ENCODE peak calls at places on chromosomes 6 and 20, in seven cellular contexts. R is upper lobe of left lung, V is breast epithelium, D is ovary, M is adrenal gland, Z is H1, H is NB4. Y is an unnamed sample.
A peak's percentile ranks its signal among the peaks of the same experiment; 100 is the strongest.

GRCh38 chr20:37670426-37670825 is 23.4 kb upstream of the CTNNBL1 start:
- DNase-seq in M (peak; percentile 47), H (no peak), R (no peak), D (no peak), Z (no peak), V (no peak), Y (no peak)

GRCh38 chr20:25338112-25339023 is 52.3 kb downstream of the ABHD12 start:
- DNase-seq in H (no peak), Z (no peak), V (no peak), M (no peak), D (no peak), R (no peak), Y (no peak)

GRCh38 chr6:111517965-111518364 is 34.9 kb upstream of the REV3L start:
- DNase-seq in V (no peak), H (no peak), Z (no peak), D (no peak), R (no peak), M (no peak), Y (no peak)

GRCh38 chr6:95266537-95267258 is 310.6 kb upstream of the MANEA start:
- DNase-seq in R (no peak), Z (no peak), M (no peak), V (no peak), D (no peak), H (no peak), Y (no peak)

GRCh38 chr6:12291083-12291784 is 1.1 kb downstream of the EDN1 start:
- DNase-seq in R (no peak), M (no peak), H (no peak), D (no peak), V (no peak), Z (no peak), Y (no peak)

GRCh38 chr6:52512199-52512598 is 64.7 kb downstream of the TRAM2 start:
- DNase-seq in Z (no peak), R (no peak), H (no peak), V (no peak), M (peak; percentile 69), D (peak; percentile 74), Y (peak; percentile 67)

GRCh38 chr20:23659989-23660837 is 22.5 kb upstream of the CST3 start:
- DNase-seq in R (no peak), Z (no peak), D (no peak), H (no peak), V (no peak), M (no peak), Y (peak; percentile 54)

GRCh38 chr20:36957875-36958667 is 6.6 kb upstream of the SAMHD1 start:
- DNase-seq in R (peak; percentile 55), D (no peak), Z (no peak), V (no peak), H (peak; percentile 97), M (peak; percentile 46), Y (no peak)

GRCh38 chr6:15464211-15464725 is 198.6 kb downstream of the DTNBP1 start:
- DNase-seq in Z (peak; percentile 25), R (no peak), V (no peak), M (no peak), D (no peak), H (peak; percentile 66), Y (peak; percentile 36)

GRCh38 chr20:23200914-23201313 is 114.8 kb upstream of the CD93 start:
- DNase-seq in M (peak; percentile 34), Z (peak; percentile 34), R (peak; percentile 65), H (peak; percentile 44), D (no peak), V (no peak), Y (no peak)

GRCh38 chr6:11381801-11382513 is 149.5 kb upstream of the NEDD9 start:
- DNase-seq in R (peak; percentile 75), M (peak; percentile 25), Z (no peak), V (no peak), H (peak; percentile 20), D (no peak), Y (peak; percentile 31)

GRCh38 chr6:47603995-47604394 is 94.4 kb upstream of the ADGRF4 start:
- DNase-seq in R (peak; percentile 31), H (no peak), V (no peak), Z (no peak), D (no peak), M (no peak), Y (no peak)

GRCh38 chr20:48733296-48733790 is 94.5 kb downstream of the PREX1 start:
- DNase-seq in M (no peak), R (no peak), D (no peak), Z (no peak), H (peak; percentile 56), V (no peak), Y (no peak)

GRCh38 chr6:146984251-146984924 is 219.8 kb upstream of the STXBP5 start:
- DNase-seq in H (no peak), D (no peak), Z (no peak), V (no peak), M (no peak), R (no peak), Y (no peak)

GRCh38 chr6:125191916-125192609 is 38.5 kb downstream of the TPD52L1 start:
- DNase-seq in M (peak; percentile 76), H (peak; percentile 77), V (peak; percentile 56), Z (peak; percentile 66), R (peak; percentile 76), D (peak; percentile 64), Y (peak; percentile 19)

GRCh38 chr6:37182736-37183590 is 13.0 kb downstream of the PIM1 start:
- DNase-seq in R (peak; percentile 79), V (no peak), H (peak; percentile 99), Z (no peak), M (peak; percentile 64), D (no peak), Y (no peak)

GRCh38 chr6:39313526-39314272 is 520 bp downstream of the KCNK17 start:
- DNase-seq in D (no peak), H (no peak), Z (no peak), M (no peak), R (no peak), V (no peak), Y (no peak)

GRCh38 chr6:166330612-166331011 is 11.7 kb downstream of the SFT2D1 start:
- DNase-seq in R (no peak), D (no peak), H (no peak), Z (peak; percentile 79), M (no peak), V (no peak), Y (no peak)

GRCh38 chr6:128491041-128491642 is 29.3 kb downstream of the PTPRK start:
- DNase-seq in H (no peak), Z (no peak), M (no peak), V (peak; percentile 54), D (no peak), R (no peak), Y (no peak)

GRCh38 chr6:128482642-128483041 is 37.8 kb downstream of the PTPRK start:
- DNase-seq in Z (no peak), V (no peak), R (no peak), M (no peak), H (no peak), D (no peak), Y (no peak)

GRCh38 chr6:128483472-128484135 is 36.8 kb downstream of the PTPRK start:
- DNase-seq in R (no peak), H (no peak), V (no peak), Z (no peak), M (no peak), D (no peak), Y (no peak)

GRCh38 chr6:128487746-128488145 is 32.7 kb downstream of the PTPRK start:
- DNase-seq in M (no peak), H (no peak), R (no peak), D (no peak), Z (no peak), V (no peak), Y (no peak)

GRCh38 chr6:128487055-128487454 is 33.3 kb downstream of the PTPRK start:
- DNase-seq in R (no peak), H (no peak), Z (no peak), V (no peak), M (no peak), D (no peak), Y (no peak)
- TF ChIP-seq CTCF in R (no peak), H (no peak), Z (peak; percentile 30), V (no peak), M (no peak), D (no peak), Y (no peak)

DNA sequence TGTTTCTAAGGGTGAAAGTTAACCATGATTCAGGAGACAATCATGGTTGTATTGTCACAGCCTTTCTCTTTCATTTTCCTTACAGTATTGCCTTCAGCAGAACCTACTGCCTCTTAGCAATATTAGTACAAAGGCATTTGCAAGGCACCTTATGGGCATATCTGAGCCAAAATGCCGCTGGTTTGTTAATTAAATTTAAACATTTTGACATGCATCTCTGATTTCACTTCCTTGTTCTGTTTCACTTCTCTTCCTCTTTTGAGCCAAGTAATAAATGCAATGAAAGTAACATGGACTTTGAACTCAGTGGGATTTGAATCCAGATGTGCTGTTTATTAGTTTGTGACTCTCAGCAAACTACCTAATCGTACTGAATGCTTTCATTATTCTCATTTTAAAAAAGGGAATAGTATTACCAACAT is 467.4 kb upstream of the CITED2 start:
- DNase-seq in D (no peak), V (no peak), R (no peak), Z (no peak), M (no peak), H (peak; percentile 68), Y (no peak)
- H3K4me3 ChIP-seq in D (no peak overlapping the region), V (no peak overlapping the region), R (no peak overlapping the region), Z (no peak overlapping the region), M (no peak overlapping the region), H (no peak overlapping the region), Y (no peak overlapping the region)

DNA sequence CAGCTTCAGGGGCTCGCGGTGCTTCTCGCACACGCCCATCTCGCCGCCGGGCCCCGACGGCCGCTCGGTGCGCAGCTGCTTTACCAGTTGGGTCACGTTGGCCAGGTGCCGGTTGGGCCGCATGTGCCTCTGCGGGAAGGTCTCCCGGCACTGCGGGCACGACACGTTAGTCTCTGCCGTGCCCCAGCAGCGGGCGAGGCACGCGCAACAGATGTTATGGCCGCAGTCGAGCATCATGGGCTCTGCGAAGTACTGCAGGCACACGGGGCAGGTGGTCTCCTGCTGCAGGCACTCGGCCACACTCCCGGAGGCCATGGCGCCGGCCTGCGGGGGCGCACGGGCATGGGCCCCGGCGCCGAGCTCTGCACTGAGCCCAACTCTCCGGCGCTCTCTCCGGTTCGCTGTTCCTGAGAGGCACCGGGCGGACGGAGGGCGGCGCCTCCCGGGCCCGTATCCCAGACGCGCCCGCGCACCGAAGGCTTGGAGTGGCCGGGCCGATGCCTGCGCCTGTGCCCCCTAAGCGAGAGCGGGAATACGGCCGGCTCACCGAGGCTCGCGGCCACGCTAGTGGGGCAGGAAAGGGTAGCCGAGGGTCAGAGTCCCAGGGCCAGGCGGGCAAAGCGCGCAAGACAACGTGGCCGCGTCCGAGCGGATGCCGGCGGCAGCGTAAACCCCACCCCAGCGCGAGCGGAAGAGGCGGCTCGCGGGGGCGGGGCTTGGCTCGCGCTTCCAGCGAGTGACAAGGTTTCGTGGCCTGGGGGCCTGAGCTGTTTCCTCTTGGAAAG is at the start of gene TRIM27:
- DNase-seq in H (peak; percentile 96), M (peak; percentile 90), V (peak; percentile 81), Z (peak; percentile 63), D (peak; percentile 88), R (peak; percentile 93), Y (peak; percentile 81)
- TF ChIP-seq POLR2A in H (peak; percentile 93), M (peak; percentile 86), V (peak; percentile 87), Z (peak; percentile 84), D (peak; percentile 79), R (peak; percentile 76), Y (peak; percentile 84)

DNA sequence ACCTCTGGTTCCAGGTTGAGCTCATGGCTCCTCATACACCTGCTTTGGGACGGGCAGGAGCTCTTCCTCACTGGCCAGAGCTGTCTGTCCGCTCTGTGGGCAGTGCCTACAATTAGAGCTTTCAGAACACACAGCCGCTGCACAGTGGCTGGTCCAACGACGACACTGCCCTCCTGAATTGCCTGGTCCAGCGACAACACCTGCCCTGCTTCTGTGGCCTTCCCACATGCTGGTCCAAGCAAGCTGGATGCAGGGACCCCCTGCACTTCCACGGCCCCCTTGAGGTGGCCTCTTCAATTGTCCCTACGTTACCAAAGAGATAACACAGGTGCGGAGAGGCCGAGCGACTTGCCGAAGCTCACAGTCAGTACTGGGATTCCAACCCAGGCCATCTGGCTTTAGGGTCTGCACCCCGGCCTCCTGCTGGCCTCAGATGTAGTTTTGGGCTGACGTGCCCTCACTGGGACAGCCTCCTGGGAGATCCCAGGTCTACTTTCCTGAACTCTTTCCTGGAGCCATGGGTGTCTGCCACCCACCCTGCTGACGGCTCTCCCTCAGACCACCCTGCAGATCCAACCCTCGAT is 1.4 kb upstream of the CHRNA4 start:
- DNase-seq in D (no peak), V (no peak), M (no peak), Z (no peak), H (no peak), R (no peak), Y (no peak)
- TF ChIP-seq CTCF in D (no peak), V (no peak), M (no peak), Z (no peak), H (no peak), R (no peak), Y (no peak)